ENCODE peak calls at places on chromosomes 5 and 9, in ten cellular contexts. One of them, this sample, is unnamed.

GRCh38 chr5:73834693-73835092 is 208.7 kb downstream of the ARHGEF28 start:
- DNase-seq in lung microvascular endothelial cell: no peak
- DNase-seq in NCI-H2171: no peak
- DNase-seq in GM20000: no peak
- DNase-seq in anterior cingulate cortex: no peak
- DNase-seq in activated effector memory CD4-positive, alpha-beta T cell treated with Interleukin-2 at 50 U/mL for 16 hours: no peak
- DNase-seq in posterior cingulate gyrus: no peak
- DNase-seq in AG08396: no peak
- DNase-seq in HAP-1: no peak
- DNase-seq in activated naive CD4-positive, alpha-beta T cell: no peak
- DNase-seq in this sample: no peak

GRCh38 chr5:91146905-91147600 is 236.1 kb downstream of the ARRDC3 start:
- DNase-seq in anterior cingulate cortex: no peak
- DNase-seq in lung microvascular endothelial cell: no peak
- DNase-seq in HAP-1: no peak
- DNase-seq in GM20000: no peak
- DNase-seq in activated naive CD4-positive, alpha-beta T cell: no peak
- DNase-seq in posterior cingulate gyrus: no peak
- DNase-seq in NCI-H2171: no peak
- DNase-seq in AG08396: no peak
- DNase-seq in activated effector memory CD4-positive, alpha-beta T cell treated with Interleukin-2 at 50 U/mL for 16 hours: no peak
- DNase-seq in this sample: no peak

GRCh38 chr5:149410721-149411432 is 31.8 kb upstream of the IL17B start:
- DNase-seq in NCI-H2171: no peak
- DNase-seq in AG08396: no peak
- DNase-seq in HAP-1: no peak
- DNase-seq in anterior cingulate cortex: no peak
- DNase-seq in activated naive CD4-positive, alpha-beta T cell: no peak
- DNase-seq in activated effector memory CD4-positive, alpha-beta T cell treated with Interleukin-2 at 50 U/mL for 16 hours: no peak
- DNase-seq in GM20000: no peak
- DNase-seq in posterior cingulate gyrus: peak
- DNase-seq in lung microvascular endothelial cell: no peak
- DNase-seq in this sample: no peak

GRCh38 chr9:112094948-112095779 is 79.9 kb downstream of the SUSD1 start:
- DNase-seq in posterior cingulate gyrus: no peak
- DNase-seq in lung microvascular endothelial cell: peak
- DNase-seq in HAP-1: no peak
- DNase-seq in activated naive CD4-positive, alpha-beta T cell: no peak
- DNase-seq in anterior cingulate cortex: no peak
- DNase-seq in NCI-H2171: no peak
- DNase-seq in activated effector memory CD4-positive, alpha-beta T cell treated with Interleukin-2 at 50 U/mL for 16 hours: no peak
- DNase-seq in GM20000: no peak
- DNase-seq in AG08396: no peak
- DNase-seq in this sample: no peak

GRCh38 chr9:38339087-38339486 is 53.4 kb upstream of the ALDH1B1 start:
- DNase-seq in GM20000: no peak
- DNase-seq in posterior cingulate gyrus: no peak
- DNase-seq in lung microvascular endothelial cell: peak
- DNase-seq in activated naive CD4-positive, alpha-beta T cell: no peak
- DNase-seq in HAP-1: no peak
- DNase-seq in AG08396: peak
- DNase-seq in NCI-H2171: no peak
- DNase-seq in anterior cingulate cortex: no peak
- DNase-seq in activated effector memory CD4-positive, alpha-beta T cell treated with Interleukin-2 at 50 U/mL for 16 hours: no peak
- DNase-seq in this sample: no peak

GRCh38 chr5:96433066-96433447 is at the start of gene PCSK1:
- DNase-seq in activated naive CD4-positive, alpha-beta T cell: no peak
- DNase-seq in HAP-1: no peak
- DNase-seq in AG08396: no peak
- DNase-seq in GM20000: no peak
- DNase-seq in activated effector memory CD4-positive, alpha-beta T cell treated with Interleukin-2 at 50 U/mL for 16 hours: no peak
- DNase-seq in NCI-H2171: peak
- DNase-seq in anterior cingulate cortex: no peak
- DNase-seq in lung microvascular endothelial cell: no peak
- DNase-seq in posterior cingulate gyrus: peak
- DNase-seq in this sample: no peak

GRCh38 chr5:127942246-127943060 is 141.1 kb upstream of the SLC12A2 start:
- DNase-seq in posterior cingulate gyrus: no peak
- DNase-seq in activated effector memory CD4-positive, alpha-beta T cell treated with Interleukin-2 at 50 U/mL for 16 hours: no peak
- DNase-seq in lung microvascular endothelial cell: no peak
- DNase-seq in GM20000: no peak
- DNase-seq in AG08396: no peak
- DNase-seq in activated naive CD4-positive, alpha-beta T cell: no peak
- DNase-seq in anterior cingulate cortex: no peak
- DNase-seq in NCI-H2171: no peak
- DNase-seq in HAP-1: no peak
- DNase-seq in this sample: no peak

GRCh38 chr5:125176005-125176390 is 429.6 kb upstream of the ZNF608 start:
- DNase-seq in HAP-1: no peak
- DNase-seq in GM20000: no peak
- DNase-seq in NCI-H2171: no peak
- DNase-seq in lung microvascular endothelial cell: no peak
- DNase-seq in AG08396: no peak
- DNase-seq in anterior cingulate cortex: no peak
- DNase-seq in activated naive CD4-positive, alpha-beta T cell: no peak
- DNase-seq in posterior cingulate gyrus: no peak
- DNase-seq in activated effector memory CD4-positive, alpha-beta T cell treated with Interleukin-2 at 50 U/mL for 16 hours: no peak
- DNase-seq in this sample: no peak

GRCh38 chr9:86766912-86767311 is 180.4 kb downstream of the GAS1 start:
- DNase-seq in GM20000: no peak
- DNase-seq in HAP-1: no peak
- DNase-seq in NCI-H2171: no peak
- DNase-seq in lung microvascular endothelial cell: no peak
- DNase-seq in posterior cingulate gyrus: no peak
- DNase-seq in activated naive CD4-positive, alpha-beta T cell: no peak
- DNase-seq in activated effector memory CD4-positive, alpha-beta T cell treated with Interleukin-2 at 50 U/mL for 16 hours: no peak
- DNase-seq in AG08396: peak
- DNase-seq in anterior cingulate cortex: no peak
- DNase-seq in this sample: no peak

GRCh38 chr9:4615251-4615650 is 46.8 kb upstream of the PLPP6 start:
- DNase-seq in activated effector memory CD4-positive, alpha-beta T cell treated with Interleukin-2 at 50 U/mL for 16 hours: no peak
- DNase-seq in anterior cingulate cortex: no peak
- DNase-seq in GM20000: no peak
- DNase-seq in AG08396: peak
- DNase-seq in activated naive CD4-positive, alpha-beta T cell: no peak
- DNase-seq in posterior cingulate gyrus: no peak
- DNase-seq in HAP-1: no peak
- DNase-seq in NCI-H2171: no peak
- DNase-seq in lung microvascular endothelial cell: no peak
- DNase-seq in this sample: no peak

GRCh38 chr9:130331573-130331972 is 66.0 kb downstream of the HMCN2 start:
- DNase-seq in NCI-H2171: no peak
- DNase-seq in HAP-1: no peak
- DNase-seq in anterior cingulate cortex: no peak
- DNase-seq in GM20000: no peak
- DNase-seq in lung microvascular endothelial cell: no peak
- DNase-seq in activated effector memory CD4-positive, alpha-beta T cell treated with Interleukin-2 at 50 U/mL for 16 hours: no peak
- DNase-seq in activated naive CD4-positive, alpha-beta T cell: no peak
- DNase-seq in AG08396: peak
- DNase-seq in posterior cingulate gyrus: no peak
- DNase-seq in this sample: no peak

This sample was measured in SIG-M5.